ENCODE peak calls at places on chromosomes 2 and 18, in four cellular contexts. One of them, this sample, is unnamed. For H3K9me3, the result is how much of the 10 kb centered on the place peaks cover.

GRCh38 chr2:114219501-114219900 is 222.9 kb upstream of the DPP10 start:
- DNase-seq in CD4-positive, CD25-positive, alpha-beta regulatory T cell: no peak
- DNase-seq in upper lobe of right lung: no peak
- DNase-seq in neural progenitor cell: no peak
- DNase-seq in this sample: no peak

GRCh38 chr2:54454548-54454921 is 1.6 kb upstream of the SPTBN1 start:
- DNase-seq in upper lobe of right lung: no peak
- DNase-seq in CD4-positive, CD25-positive, alpha-beta regulatory T cell: no peak
- DNase-seq in neural progenitor cell: no peak
- DNase-seq in this sample: no peak

GRCh38 chr2:15749460-15750432 is 158.1 kb downstream of the DDX1 start:
- DNase-seq in upper lobe of right lung: no peak
- DNase-seq in neural progenitor cell: no peak
- DNase-seq in CD4-positive, CD25-positive, alpha-beta regulatory T cell: no peak
- DNase-seq in this sample: no peak

GRCh38 chr2:238875531-238876231 is 27.8 kb downstream of the TWIST2 start:
- DNase-seq in upper lobe of right lung: no peak
- DNase-seq in neural progenitor cell: no peak
- DNase-seq in CD4-positive, CD25-positive, alpha-beta regulatory T cell: no peak
- DNase-seq in this sample: no peak

GRCh38 chr18:25621682-25622081 is 269.7 kb upstream of the ZNF521 start:
- DNase-seq in CD4-positive, CD25-positive, alpha-beta regulatory T cell: no peak
- DNase-seq in upper lobe of right lung: no peak
- DNase-seq in neural progenitor cell: no peak
- DNase-seq in this sample: no peak

GRCh38 chr2:72538486-72538885 is 287.3 kb downstream of the EXOC6B start:
- DNase-seq in neural progenitor cell: no peak
- DNase-seq in CD4-positive, CD25-positive, alpha-beta regulatory T cell: no peak
- DNase-seq in upper lobe of right lung: no peak
- DNase-seq in this sample: no peak

GRCh38 chr2:119426801-119427395 is 4.8 kb upstream of the TMEM37 start:
- DNase-seq in CD4-positive, CD25-positive, alpha-beta regulatory T cell: no peak
- DNase-seq in neural progenitor cell: no peak
- DNase-seq in upper lobe of right lung: peak
- DNase-seq in this sample: no peak

GRCh38 chr2:99863914-99864273 is 278.5 kb downstream of the AFF3 start:
- DNase-seq in upper lobe of right lung: no peak
- DNase-seq in neural progenitor cell: no peak
- DNase-seq in CD4-positive, CD25-positive, alpha-beta regulatory T cell: no peak
- DNase-seq in this sample: no peak

GRCh38 chr2:57497489-57498096 is 549.0 kb upstream of the VRK2 start:
- DNase-seq in CD4-positive, CD25-positive, alpha-beta regulatory T cell: no peak
- DNase-seq in neural progenitor cell: peak
- DNase-seq in upper lobe of right lung: no peak
- DNase-seq in this sample: no peak

GRCh38 chr2:120803764-120804335 is 68.2 kb downstream of the GLI2 start:
- DNase-seq in CD4-positive, CD25-positive, alpha-beta regulatory T cell: no peak
- DNase-seq in upper lobe of right lung: no peak
- DNase-seq in neural progenitor cell: no peak
- DNase-seq in this sample: no peak

GRCh38 chr18:76697441-76697901 is 124.9 kb upstream of the ZNF236 start:
- DNase-seq in neural progenitor cell: peak
- DNase-seq in upper lobe of right lung: peak
- DNase-seq in CD4-positive, CD25-positive, alpha-beta regulatory T cell: no peak
- DNase-seq in this sample: no peak

GRCh38 chr2:25938345-25938744 is 44.0 kb downstream of the KIF3C start:
- DNase-seq in neural progenitor cell: no peak
- DNase-seq in CD4-positive, CD25-positive, alpha-beta regulatory T cell: no peak
- DNase-seq in upper lobe of right lung: no peak
- DNase-seq in this sample: no peak

GRCh38 chr2:3459185-3460015 is 59.9 kb downstream of the ADI1 start:
- DNase-seq in neural progenitor cell: peak
- DNase-seq in upper lobe of right lung: peak
- DNase-seq in CD4-positive, CD25-positive, alpha-beta regulatory T cell: no peak
- DNase-seq in this sample: no peak

GRCh38 chr2:1487758-1488715 is 74.8 kb downstream of the TPO start:
- DNase-seq in CD4-positive, CD25-positive, alpha-beta regulatory T cell: no peak
- DNase-seq in upper lobe of right lung: peak
- DNase-seq in neural progenitor cell: peak
- DNase-seq in this sample: no peak

GRCh38 chr18:14920976-14921375 is 173.0 kb downstream of the ANKRD30B start:
- DNase-seq in neural progenitor cell: no peak
- DNase-seq in upper lobe of right lung: no peak
- DNase-seq in CD4-positive, CD25-positive, alpha-beta regulatory T cell: no peak
- DNase-seq in this sample: no peak
- H3K9me3 ChIP-seq in neural progenitor cell: under half
- H3K9me3 ChIP-seq in upper lobe of right lung: under half
- H3K9me3 ChIP-seq in CD4-positive, CD25-positive, alpha-beta regulatory T cell: under half
- H3K9me3 ChIP-seq in this sample: under half

GRCh38 chr18:49025767-49026500 is 75.2 kb upstream of the SMAD7 start:
- DNase-seq in CD4-positive, CD25-positive, alpha-beta regulatory T cell: no peak
- DNase-seq in upper lobe of right lung: no peak
- DNase-seq in neural progenitor cell: no peak
- DNase-seq in this sample: no peak

GRCh38 chr18:49024408-49024807 is 73.6 kb upstream of the SMAD7 start:
- DNase-seq in upper lobe of right lung: peak
- DNase-seq in CD4-positive, CD25-positive, alpha-beta regulatory T cell: no peak
- DNase-seq in neural progenitor cell: no peak
- DNase-seq in this sample: no peak

GRCh38 chr18:49023938-49024341 is 73.2 kb upstream of the SMAD7 start:
- DNase-seq in CD4-positive, CD25-positive, alpha-beta regulatory T cell: no peak
- DNase-seq in neural progenitor cell: no peak
- DNase-seq in upper lobe of right lung: peak
- DNase-seq in this sample: no peak

GRCh38 chr18:49025426-49025766 is 74.6 kb upstream of the SMAD7 start:
- DNase-seq in CD4-positive, CD25-positive, alpha-beta regulatory T cell: no peak
- DNase-seq in neural progenitor cell: no peak
- DNase-seq in upper lobe of right lung: peak
- DNase-seq in this sample: no peak

GRCh38 chr18:49024808-49025361 is 74.1 kb upstream of the SMAD7 start:
- DNase-seq in CD4-positive, CD25-positive, alpha-beta regulatory T cell: no peak
- DNase-seq in neural progenitor cell: no peak
- DNase-seq in upper lobe of right lung: peak
- DNase-seq in this sample: no peak
- H3K9me3 ChIP-seq in CD4-positive, CD25-positive, alpha-beta regulatory T cell: under half
- H3K9me3 ChIP-seq in neural progenitor cell: under half
- H3K9me3 ChIP-seq in upper lobe of right lung: under half
- H3K9me3 ChIP-seq in this sample: under half

DNA sequence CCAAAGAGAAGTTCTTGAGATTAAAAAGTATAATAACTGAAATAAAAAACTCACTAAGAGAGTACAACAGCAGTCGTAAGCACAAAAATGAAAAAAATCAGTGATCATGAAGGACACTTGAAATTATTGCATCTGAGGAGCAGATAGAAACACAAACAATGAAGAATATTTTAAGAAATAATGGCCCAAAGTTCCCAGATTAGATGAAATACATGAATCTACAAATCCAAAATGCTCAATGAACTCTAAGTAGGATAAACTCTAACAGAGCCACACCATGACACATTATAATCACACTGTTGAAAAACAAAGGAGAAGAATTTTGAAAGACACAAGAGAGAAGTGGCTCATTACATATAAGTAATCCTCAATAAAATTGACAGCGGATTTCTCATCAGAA is 31.9 kb upstream of the EMILIN2 start:
- DNase-seq in upper lobe of right lung: no peak
- DNase-seq in CD4-positive, CD25-positive, alpha-beta regulatory T cell: no peak
- DNase-seq in neural progenitor cell: no peak
- DNase-seq in this sample: no peak
- H3K9me3 ChIP-seq in upper lobe of right lung: under half
- H3K9me3 ChIP-seq in CD4-positive, CD25-positive, alpha-beta regulatory T cell: under half
- H3K9me3 ChIP-seq in neural progenitor cell: under half
- H3K9me3 ChIP-seq in this sample: under half

DNA sequence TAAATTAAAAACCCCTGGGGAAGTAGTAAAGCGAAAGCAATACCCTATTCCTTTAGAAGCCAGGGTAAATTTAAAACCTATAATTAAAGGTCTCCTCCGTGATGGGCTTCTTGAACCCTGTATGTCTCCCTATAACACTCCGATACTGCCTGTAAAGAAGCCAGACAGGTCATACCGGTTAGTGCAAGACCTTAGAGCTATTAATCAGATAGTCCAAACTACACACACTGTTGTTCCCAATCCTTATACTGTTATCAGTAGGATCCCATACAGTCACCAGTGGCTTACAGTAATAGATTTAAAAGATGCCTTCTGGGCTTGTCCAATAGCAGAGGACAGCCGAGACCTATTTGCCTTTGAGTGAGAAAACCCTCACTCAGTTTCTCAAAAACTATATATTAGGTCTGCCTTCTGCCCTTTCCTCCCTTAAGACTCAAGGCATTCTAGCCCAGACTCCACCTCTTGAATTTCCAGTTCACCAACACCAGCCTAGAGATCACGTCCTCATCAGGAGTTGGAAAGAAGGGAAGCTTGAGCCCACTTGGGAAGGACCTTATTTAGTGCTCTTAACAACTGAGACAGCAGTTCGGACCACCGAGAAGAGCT is 12.4 kb upstream of the SAP130 start:
- DNase-seq in neural progenitor cell: no peak
- DNase-seq in CD4-positive, CD25-positive, alpha-beta regulatory T cell: no peak
- DNase-seq in upper lobe of right lung: no peak
- DNase-seq in this sample: no peak
- H3K9me3 ChIP-seq in neural progenitor cell: under half
- H3K9me3 ChIP-seq in CD4-positive, CD25-positive, alpha-beta regulatory T cell: under half
- H3K9me3 ChIP-seq in upper lobe of right lung: under half
- H3K9me3 ChIP-seq in this sample: under half

GRCh38 chr18:66994790-66995189 is 390.9 kb upstream of the CDH19 start:
- DNase-seq in upper lobe of right lung: no peak
- DNase-seq in CD4-positive, CD25-positive, alpha-beta regulatory T cell: no peak
- DNase-seq in neural progenitor cell: no peak
- DNase-seq in this sample: no peak

GRCh38 chr18:66999003-66999402 is 395.1 kb upstream of the CDH19 start:
- DNase-seq in neural progenitor cell: no peak
- DNase-seq in upper lobe of right lung: no peak
- DNase-seq in CD4-positive, CD25-positive, alpha-beta regulatory T cell: no peak
- DNase-seq in this sample: no peak

GRCh38 chr18:66990909-66991308 is 387.0 kb upstream of the CDH19 start:
- DNase-seq in upper lobe of right lung: no peak
- DNase-seq in CD4-positive, CD25-positive, alpha-beta regulatory T cell: no peak
- DNase-seq in neural progenitor cell: no peak
- DNase-seq in this sample: no peak

GRCh38 chr18:66993492-66993891 is 389.6 kb upstream of the CDH19 start:
- DNase-seq in CD4-positive, CD25-positive, alpha-beta regulatory T cell: no peak
- DNase-seq in upper lobe of right lung: no peak
- DNase-seq in neural progenitor cell: no peak
- DNase-seq in this sample: no peak

DNA sequence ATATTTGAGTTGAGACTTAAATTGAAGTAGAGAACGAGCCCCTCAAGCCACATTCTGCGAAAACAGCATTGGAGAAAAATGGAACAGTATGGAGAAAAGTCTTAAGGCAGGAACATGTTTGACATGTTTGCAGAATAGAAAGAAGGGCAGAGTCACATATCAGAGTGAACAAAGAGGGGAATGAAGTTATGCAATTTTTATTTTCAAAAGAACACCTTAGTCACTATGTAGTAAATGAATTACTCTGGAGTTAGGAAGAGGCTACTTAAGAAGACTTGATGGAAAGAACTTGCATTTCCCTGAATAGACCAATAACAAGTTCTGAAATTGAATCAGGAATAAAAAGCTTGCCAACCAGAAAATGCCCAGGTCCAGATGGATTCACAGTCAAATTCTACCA is 391.4 kb upstream of the CDH19 start:
- DNase-seq in upper lobe of right lung: no peak
- DNase-seq in CD4-positive, CD25-positive, alpha-beta regulatory T cell: no peak
- DNase-seq in neural progenitor cell: no peak
- DNase-seq in this sample: no peak
- H3K9me3 ChIP-seq in upper lobe of right lung: under half
- H3K9me3 ChIP-seq in CD4-positive, CD25-positive, alpha-beta regulatory T cell: under half
- H3K9me3 ChIP-seq in neural progenitor cell: under half
- H3K9me3 ChIP-seq in this sample: under half

GRCh38 chr2:166568409-166568808 is 74.4 kb upstream of the SCN7A start:
- DNase-seq in neural progenitor cell: no peak
- DNase-seq in CD4-positive, CD25-positive, alpha-beta regulatory T cell: no peak
- DNase-seq in upper lobe of right lung: no peak
- DNase-seq in this sample: no peak

GRCh38 chr2:166560022-166560421 is 66.0 kb upstream of the SCN7A start:
- DNase-seq in upper lobe of right lung: no peak
- DNase-seq in CD4-positive, CD25-positive, alpha-beta regulatory T cell: no peak
- DNase-seq in neural progenitor cell: no peak
- DNase-seq in this sample: no peak

GRCh38 chr2:166565501-166565900 is 71.5 kb upstream of the SCN7A start:
- DNase-seq in neural progenitor cell: no peak
- DNase-seq in CD4-positive, CD25-positive, alpha-beta regulatory T cell: no peak
- DNase-seq in upper lobe of right lung: no peak
- DNase-seq in this sample: no peak

DNA sequence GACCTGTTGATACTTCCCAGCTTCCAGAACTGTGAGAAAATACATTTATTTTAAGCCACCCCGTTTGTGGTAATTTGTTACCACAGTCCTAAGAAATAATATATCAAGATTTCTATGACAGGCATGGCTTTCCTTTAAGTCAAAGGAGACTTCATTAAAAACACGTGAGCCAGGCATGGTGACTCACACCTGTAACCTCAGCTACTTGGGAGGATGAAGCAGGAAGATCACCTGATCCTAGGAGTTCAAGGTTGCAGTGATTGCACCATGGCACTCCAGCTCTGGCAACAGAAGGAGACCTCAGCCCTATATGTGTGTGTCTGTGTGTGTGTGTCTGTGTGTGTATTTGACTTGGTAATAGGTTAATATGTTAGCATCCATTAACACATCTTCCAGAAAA is 69.8 kb upstream of the SCN7A start:
- DNase-seq in neural progenitor cell: no peak
- DNase-seq in CD4-positive, CD25-positive, alpha-beta regulatory T cell: no peak
- DNase-seq in upper lobe of right lung: no peak
- DNase-seq in this sample: no peak
- H3K9me3 ChIP-seq in neural progenitor cell: under half
- H3K9me3 ChIP-seq in CD4-positive, CD25-positive, alpha-beta regulatory T cell: under half
- H3K9me3 ChIP-seq in upper lobe of right lung: under half
- H3K9me3 ChIP-seq in this sample: under half

DNA sequence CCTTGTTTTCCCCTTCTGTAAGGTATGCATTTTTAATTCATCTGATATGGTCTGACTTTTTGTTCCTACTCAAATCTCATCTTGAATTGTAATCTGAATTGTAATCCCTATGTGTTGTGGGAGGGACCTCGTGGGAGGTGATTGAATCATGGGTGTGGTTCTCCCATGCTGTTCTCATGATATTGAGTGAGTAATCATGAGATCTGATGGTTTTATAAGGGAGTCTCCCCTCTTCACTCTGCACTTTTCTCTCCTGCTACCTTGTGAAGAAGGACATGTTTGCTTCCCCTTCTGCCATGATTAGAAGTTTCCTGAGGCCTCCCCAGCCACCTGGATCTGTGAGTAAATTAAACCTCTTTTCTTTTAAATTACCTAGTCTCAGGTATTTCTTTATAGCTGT is 476.1 kb downstream of the LPIN1 start:
- DNase-seq in CD4-positive, CD25-positive, alpha-beta regulatory T cell: no peak
- DNase-seq in upper lobe of right lung: no peak
- DNase-seq in neural progenitor cell: no peak
- DNase-seq in this sample: no peak
- H3K9me3 ChIP-seq in CD4-positive, CD25-positive, alpha-beta regulatory T cell: under half
- H3K9me3 ChIP-seq in upper lobe of right lung: under half
- H3K9me3 ChIP-seq in neural progenitor cell: under half
- H3K9me3 ChIP-seq in this sample: under half

GRCh38 chr2:31693882-31694281 is 113.1 kb upstream of the SRD5A2 start:
- DNase-seq in upper lobe of right lung: no peak
- DNase-seq in neural progenitor cell: peak
- DNase-seq in CD4-positive, CD25-positive, alpha-beta regulatory T cell: no peak
- DNase-seq in this sample: no peak

GRCh38 chr2:31688282-31688681 is 107.5 kb upstream of the SRD5A2 start:
- DNase-seq in upper lobe of right lung: no peak
- DNase-seq in neural progenitor cell: no peak
- DNase-seq in CD4-positive, CD25-positive, alpha-beta regulatory T cell: no peak
- DNase-seq in this sample: no peak
- H3K9me3 ChIP-seq in upper lobe of right lung: under half
- H3K9me3 ChIP-seq in neural progenitor cell: under half
- H3K9me3 ChIP-seq in CD4-positive, CD25-positive, alpha-beta regulatory T cell: under half
- H3K9me3 ChIP-seq in this sample: under half

This sample was measured in T-helper 17 cell.